ENCODE peak calls at places on chromosomes 16 and 17, in six cellular contexts. D is H1, F is GM12878, O is HCT116, L is K562, U is SK-N-SH. Y is an unnamed sample.

GRCh38 chr17:50656509-50656908 is 21.8 kb downstream of the ABCC3 start:
- DNase-seq in D (no peak), F (no peak), O (no peak), L (no peak), U (no peak), Y (no peak)

GRCh38 chr17:41655611-41656111 is 31.3 kb upstream of the KRT17 start:
- DNase-seq in D (peak; percentile 71), F (no peak), O (no peak), L (no peak), U (no peak), Y (no peak)

GRCh38 chr17:80446645-80447405 is 29.6 kb downstream of the NPTX1 start:
- DNase-seq in D (no peak), F (no peak), O (no peak), L (no peak), U (no peak), Y (no peak)

GRCh38 chr17:51853857-51854256 is 304.7 kb downstream of the CA10 start:
- DNase-seq in D (no peak), F (no peak), O (no peak), L (no peak), U (no peak), Y (no peak)

GRCh38 chr16:87877942-87878507 is 8.7 kb upstream of the SLC7A5 start:
- DNase-seq in D (no peak), F (no peak), O (no peak), L (no peak), U (no peak), Y (no peak)

GRCh38 chr16:678858-679807 is 1.1 kb upstream of the STUB1 start:
- DNase-seq in D (peak; percentile 79), F (no peak), O (no peak), L (peak; percentile 88), U (peak; percentile 91), Y (no peak)

GRCh38 chr16:785563-786535 is 2.3 kb downstream of the RPUSD1 start:
- DNase-seq in D (peak; percentile 97), F (no peak), O (no peak), L (peak; percentile 82), U (peak; percentile 86), Y (peak; percentile 61)

GRCh38 chr16:75058815-75059214 is 57.8 kb downstream of the LDHD start:
- DNase-seq in D (no peak), F (no peak), O (no peak), L (no peak), U (no peak), Y (no peak)

GRCh38 chr16:48535831-48536599 is 74.0 kb downstream of the N4BP1 start:
- DNase-seq in D (no peak), F (peak; percentile 72), O (no peak), L (no peak), U (no peak), Y (no peak)

GRCh38 chr16:19348578-19349315 is 63.2 kb downstream of the CLEC19A start:
- DNase-seq in D (peak; percentile 66), F (no peak), O (no peak), L (no peak), U (peak; percentile 73), Y (peak; percentile 80)

GRCh38 chr16:70575376-70575775 is 51.8 kb downstream of the SF3B3 start:
- DNase-seq in D (no peak), F (no peak), O (no peak), L (no peak), U (no peak), Y (no peak)

GRCh38 chr16:70574595-70575271 is 51.1 kb downstream of the SF3B3 start:
- DNase-seq in D (no peak), F (no peak), O (no peak), L (no peak), U (no peak), Y (no peak)

GRCh38 chr16:70572050-70572925 is 48.7 kb downstream of the SF3B3 start:
- DNase-seq in D (no peak), F (no peak), O (no peak), L (no peak), U (no peak), Y (no peak)

GRCh38 chr16:70572926-70573270 is 49.3 kb downstream of the SF3B3 start:
- DNase-seq in D (no peak), F (no peak), O (no peak), L (no peak), U (no peak), Y (no peak)

GRCh38 chr16:70573451-70574121 is 50.0 kb downstream of the SF3B3 start:
- DNase-seq in D (no peak), F (no peak), O (no peak), L (no peak), U (no peak), Y (no peak)
- TF ChIP-seq YY1 in D (no peak), F (no peak), O (no peak), L (no peak), U (no peak), Y (no peak)

GRCh38 chr16:11234884-11235702 is 20.9 kb downstream of the SOCS1 start:
- DNase-seq in D (no peak), F (no peak), O (no peak), L (peak; percentile 41), U (no peak), Y (no peak)

GRCh38 chr16:11233727-11234376 is 22.2 kb downstream of the SOCS1 start:
- DNase-seq in D (peak; percentile 60), F (no peak), O (no peak), L (peak; percentile 73), U (no peak), Y (no peak)

GRCh38 chr16:11232302-11232851 is 23.6 kb downstream of the SOCS1 start:
- DNase-seq in D (no peak), F (no peak), O (no peak), L (no peak), U (no peak), Y (no peak)

GRCh38 chr16:11231367-11231970 is 24.5 kb downstream of the SOCS1 start:
- DNase-seq in D (no peak), F (no peak), O (no peak), L (peak; percentile 67), U (no peak), Y (no peak)

DNA sequence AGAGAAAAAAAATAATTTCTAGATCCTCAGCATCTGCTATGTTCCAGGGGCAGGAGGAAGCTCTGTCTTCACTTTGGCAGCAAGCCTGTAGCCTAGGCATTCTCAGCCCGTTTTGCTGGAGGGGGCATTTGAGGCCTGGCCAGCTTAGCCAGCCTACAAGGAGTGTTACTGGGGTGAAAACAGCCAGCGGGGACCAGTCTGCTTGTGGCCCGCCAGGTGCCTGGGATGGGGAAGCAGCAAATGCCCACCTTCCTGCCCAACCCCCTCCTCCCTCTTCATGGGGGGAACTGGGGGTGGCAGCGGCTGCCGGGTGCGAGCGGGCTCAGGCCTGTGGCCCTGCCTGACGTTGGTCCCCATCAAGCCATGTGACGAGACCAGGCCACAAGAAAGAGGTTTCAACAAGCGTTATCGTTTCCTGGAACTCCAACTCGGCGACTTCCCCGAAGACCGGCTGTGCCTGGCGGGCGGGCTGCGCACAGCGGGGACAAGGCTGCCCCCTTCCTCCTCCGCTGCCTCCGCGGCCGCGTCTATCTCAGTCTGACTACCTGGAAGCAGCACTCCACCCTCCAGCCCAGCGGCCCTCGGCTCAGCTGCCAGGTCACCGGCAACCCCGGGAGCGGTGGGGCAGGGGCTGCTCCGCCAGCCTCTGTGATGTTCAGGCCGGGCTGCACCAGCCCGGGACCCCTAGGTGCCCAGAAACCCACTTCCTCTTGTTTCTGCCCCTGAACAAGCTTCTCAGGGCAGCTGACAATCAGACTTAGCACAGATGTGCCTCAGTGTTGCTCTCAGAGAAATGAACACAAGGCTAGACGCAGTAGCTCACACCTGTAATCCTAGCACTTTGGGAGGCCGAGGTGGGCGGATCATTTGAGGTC is 22.9 kb downstream of the SOCS1 start:
- DNase-seq in D (peak; percentile 69), F (no peak), O (no peak), L (peak; percentile 98), U (no peak), Y (no peak)
- H3K4me3 ChIP-seq in D (no peak overlapping the region), F (no peak overlapping the region), O (no peak overlapping the region), L (no peak overlapping the region), U (no peak overlapping the region), Y (no peak overlapping the region)

GRCh38 chr16:80460004-80460403 is 80.8 kb upstream of the DYNLRB2 start:
- DNase-seq in D (no peak), F (no peak), O (no peak), L (no peak), U (no peak), Y (no peak)
- H3K4me1 ChIP-seq in D (no peaks in the 10 kb centered on the region), F (no peaks in the 10 kb centered on the region), O (no peaks in the 10 kb centered on the region), L (no peaks in the 10 kb centered on the region), U (no peaks in the 10 kb centered on the region), Y (no peaks in the 10 kb centered on the region)

DNA sequence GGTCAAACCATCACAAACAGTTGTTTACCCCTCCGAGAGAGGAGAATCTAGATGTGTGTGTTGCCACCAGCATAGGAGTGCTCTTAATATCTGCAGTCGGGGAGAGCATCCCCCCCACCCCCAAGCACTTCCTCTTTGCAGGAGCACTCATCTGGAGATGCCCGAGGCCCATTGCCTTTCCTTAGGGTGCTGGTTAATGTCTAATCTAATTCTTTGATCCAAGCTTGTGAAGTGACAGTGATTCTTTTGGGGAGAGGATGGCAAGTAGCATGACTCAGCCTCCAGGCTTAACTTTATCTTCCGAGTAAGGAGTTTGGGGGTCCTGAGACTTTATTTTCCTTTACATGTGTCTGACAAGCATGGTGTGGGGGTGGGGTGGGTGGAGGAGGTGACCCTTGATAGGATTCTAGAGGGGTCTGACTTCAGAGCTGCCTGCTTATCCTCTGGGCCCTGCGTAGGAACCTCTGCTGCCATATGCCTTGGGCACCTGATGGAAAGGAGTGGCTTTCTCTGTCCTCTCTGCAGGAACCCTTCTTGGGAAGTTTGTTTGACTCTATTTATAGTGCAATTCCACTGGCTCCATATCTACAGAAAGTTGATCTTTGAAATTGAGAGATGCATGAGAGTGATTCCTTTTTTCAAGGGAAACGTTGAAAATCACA is 207.1 kb downstream of the SPECC1 start:
- DNase-seq in D (no peak), F (no peak), O (no peak), L (no peak), U (no peak), Y (no peak)
- TF ChIP-seq YY1 in D (no peak), F (no peak), O (no peak), L (no peak), U (no peak), Y (no peak)

Y was measured in NT2/D1.